ENCODE peak calls at places on chromosomes 16 and 17, in six cellular contexts. One of them, this sample, is unnamed.

GRCh38 chr17:7177210-7177953 is 1.8 kb downstream of the ASGR1 start:
- DNase-seq in cardiac muscle cell: peak; percentile 91
- DNase-seq in heart left ventricle: no peak
- DNase-seq in H9: peak; percentile 91
- DNase-seq in NCI-H1105: peak; percentile 82
- DNase-seq in fibroblast of villous mesenchyme: peak; percentile 66
- DNase-seq in this sample: peak; percentile 74

GRCh38 chr16:81029930-81030604 is 5.6 kb upstream of the ATMIN start:
- DNase-seq in cardiac muscle cell: no peak
- DNase-seq in heart left ventricle: no peak
- DNase-seq in H9: no peak
- DNase-seq in NCI-H1105: no peak
- DNase-seq in fibroblast of villous mesenchyme: no peak
- DNase-seq in this sample: no peak

GRCh38 chr16:57994778-57995177 is 5.7 kb downstream of the ZNF319 start:
- DNase-seq in cardiac muscle cell: peak; percentile 56
- DNase-seq in heart left ventricle: peak; percentile 74
- DNase-seq in H9: peak; percentile 59
- DNase-seq in NCI-H1105: no peak
- DNase-seq in fibroblast of villous mesenchyme: peak; percentile 39
- DNase-seq in this sample: no peak

GRCh38 chr17:33120103-33120502 is 128.5 kb downstream of the SPACA3 start:
- DNase-seq in cardiac muscle cell: no peak
- DNase-seq in heart left ventricle: no peak
- DNase-seq in H9: no peak
- DNase-seq in NCI-H1105: no peak
- DNase-seq in fibroblast of villous mesenchyme: no peak
- DNase-seq in this sample: no peak

GRCh38 chr17:28173801-28174200 is 131.3 kb downstream of the NLK start:
- DNase-seq in cardiac muscle cell: peak; percentile 55
- DNase-seq in heart left ventricle: no peak
- DNase-seq in H9: no peak
- DNase-seq in NCI-H1105: no peak
- DNase-seq in fibroblast of villous mesenchyme: peak; percentile 77
- DNase-seq in this sample: no peak

GRCh38 chr17:37711113-37711512 is 33.7 kb downstream of the HNF1B start:
- DNase-seq in cardiac muscle cell: no peak
- DNase-seq in heart left ventricle: no peak
- DNase-seq in H9: no peak
- DNase-seq in NCI-H1105: no peak
- DNase-seq in fibroblast of villous mesenchyme: no peak
- DNase-seq in this sample: no peak

GRCh38 chr16:85083051-85083639 is 29.1 kb downstream of the CIBAR2 start:
- DNase-seq in cardiac muscle cell: no peak
- DNase-seq in heart left ventricle: no peak
- DNase-seq in H9: peak; percentile 83
- DNase-seq in NCI-H1105: no peak
- DNase-seq in fibroblast of villous mesenchyme: no peak
- DNase-seq in this sample: no peak

GRCh38 chr16:51154271-51155171 is 3.5 kb upstream of the SALL1 start:
- DNase-seq in cardiac muscle cell: peak; percentile 26
- DNase-seq in heart left ventricle: no peak
- DNase-seq in H9: peak; percentile 77
- DNase-seq in NCI-H1105: no peak
- DNase-seq in fibroblast of villous mesenchyme: no peak
- DNase-seq in this sample: no peak

GRCh38 chr17:82767041-82767754 is 15.3 kb downstream of the TBCD start:
- DNase-seq in cardiac muscle cell: peak; percentile 56
- DNase-seq in heart left ventricle: no peak
- DNase-seq in H9: peak; percentile 77
- DNase-seq in NCI-H1105: no peak
- DNase-seq in fibroblast of villous mesenchyme: peak; percentile 66
- DNase-seq in this sample: no peak

GRCh38 chr16:56911771-56912541 is 20.0 kb upstream of the HERPUD1 start:
- DNase-seq in cardiac muscle cell: no peak
- DNase-seq in heart left ventricle: no peak
- DNase-seq in H9: no peak
- DNase-seq in NCI-H1105: no peak
- DNase-seq in fibroblast of villous mesenchyme: peak; percentile 48
- DNase-seq in this sample: peak; percentile 77

GRCh38 chr16:683396-684066 is 603 bp downstream of the JMJD8 start:
- DNase-seq in cardiac muscle cell: no peak
- DNase-seq in heart left ventricle: no peak
- DNase-seq in H9: no peak
- DNase-seq in NCI-H1105: no peak
- DNase-seq in fibroblast of villous mesenchyme: no peak
- DNase-seq in this sample: no peak

GRCh38 chr16:5979905-5980550 is 882.4 kb upstream of the EEF2KMT start:
- DNase-seq in cardiac muscle cell: no peak
- DNase-seq in heart left ventricle: no peak
- DNase-seq in H9: peak; percentile 45
- DNase-seq in NCI-H1105: no peak
- DNase-seq in fibroblast of villous mesenchyme: no peak
- DNase-seq in this sample: no peak

GRCh38 chr16:12587170-12587569 is 216.5 kb downstream of the CPPED1 start:
- DNase-seq in cardiac muscle cell: no peak
- DNase-seq in heart left ventricle: no peak
- DNase-seq in H9: no peak
- DNase-seq in NCI-H1105: no peak
- DNase-seq in fibroblast of villous mesenchyme: no peak
- DNase-seq in this sample: peak; percentile 6

GRCh38 chr16:457732-458400 is 32.4 kb downstream of the RAB11FIP3 start:
- DNase-seq in cardiac muscle cell: peak; percentile 47
- DNase-seq in heart left ventricle: no peak
- DNase-seq in H9: no peak
- DNase-seq in NCI-H1105: no peak
- DNase-seq in fibroblast of villous mesenchyme: peak; percentile 44
- DNase-seq in this sample: no peak

GRCh38 chr17:496761-497586 is 144.4 kb upstream of the RPH3AL start:
- DNase-seq in cardiac muscle cell: no peak
- DNase-seq in heart left ventricle: no peak
- DNase-seq in H9: no peak
- DNase-seq in NCI-H1105: no peak
- DNase-seq in fibroblast of villous mesenchyme: peak; percentile 47
- DNase-seq in this sample: no peak

GRCh38 chr16:18834873-18835272 is 33.5 kb upstream of the ARL6IP1 start:
- DNase-seq in cardiac muscle cell: no peak
- DNase-seq in heart left ventricle: no peak
- DNase-seq in H9: no peak
- DNase-seq in NCI-H1105: no peak
- DNase-seq in fibroblast of villous mesenchyme: no peak
- DNase-seq in this sample: no peak

GRCh38 chr17:17711708-17712141 is 30.5 kb downstream of the RAI1 start:
- DNase-seq in cardiac muscle cell: no peak
- DNase-seq in heart left ventricle: no peak
- DNase-seq in H9: peak; percentile 66
- DNase-seq in NCI-H1105: no peak
- DNase-seq in fibroblast of villous mesenchyme: peak; percentile 61
- DNase-seq in this sample: no peak

GRCh38 chr17:60618854-60619253 is 18.9 kb downstream of the PPM1D start:
- DNase-seq in cardiac muscle cell: no peak
- DNase-seq in heart left ventricle: no peak
- DNase-seq in H9: no peak
- DNase-seq in NCI-H1105: no peak
- DNase-seq in fibroblast of villous mesenchyme: no peak
- DNase-seq in this sample: no peak

GRCh38 chr16:83530293-83530692 is 277.5 kb upstream of the HSBP1 start:
- DNase-seq in cardiac muscle cell: no peak
- DNase-seq in heart left ventricle: no peak
- DNase-seq in H9: no peak
- DNase-seq in NCI-H1105: no peak
- DNase-seq in fibroblast of villous mesenchyme: no peak
- DNase-seq in this sample: no peak

GRCh38 chr17:3913531-3914318 is 2.5 kb downstream of the P2RX1 start:
- DNase-seq in cardiac muscle cell: peak; percentile 80
- DNase-seq in heart left ventricle: peak; percentile 88
- DNase-seq in H9: peak; percentile 94
- DNase-seq in NCI-H1105: peak; percentile 39
- DNase-seq in fibroblast of villous mesenchyme: peak; percentile 74
- DNase-seq in this sample: peak; percentile 90

GRCh38 chr16:86428729-86429472 is 81.4 kb upstream of the FOXF1 start:
- DNase-seq in cardiac muscle cell: peak; percentile 16
- DNase-seq in heart left ventricle: no peak
- DNase-seq in H9: no peak
- DNase-seq in NCI-H1105: no peak
- DNase-seq in fibroblast of villous mesenchyme: no peak
- DNase-seq in this sample: no peak

GRCh38 chr17:73902416-73903181 is 258.4 kb upstream of the SDK2 start:
- DNase-seq in cardiac muscle cell: peak; percentile 5
- DNase-seq in heart left ventricle: no peak
- DNase-seq in H9: peak; percentile 72
- DNase-seq in NCI-H1105: peak; percentile 74
- DNase-seq in fibroblast of villous mesenchyme: no peak
- DNase-seq in this sample: peak; percentile 30

GRCh38 chr16:873243-873661 is 72.7 kb upstream of the GNG13 start:
- DNase-seq in cardiac muscle cell: no peak
- DNase-seq in heart left ventricle: peak; percentile 55
- DNase-seq in H9: no peak
- DNase-seq in NCI-H1105: no peak
- DNase-seq in fibroblast of villous mesenchyme: no peak
- DNase-seq in this sample: no peak

GRCh38 chr17:2892305-2892971 is 96.2 kb downstream of the RAP1GAP2 start:
- DNase-seq in cardiac muscle cell: no peak
- DNase-seq in heart left ventricle: no peak
- DNase-seq in H9: peak; percentile 35
- DNase-seq in NCI-H1105: no peak
- DNase-seq in fibroblast of villous mesenchyme: peak; percentile 66
- DNase-seq in this sample: no peak

GRCh38 chr17:70127221-70127873 is 42.0 kb upstream of the KCNJ2 start:
- DNase-seq in cardiac muscle cell: no peak
- DNase-seq in heart left ventricle: no peak
- DNase-seq in H9: no peak
- DNase-seq in NCI-H1105: no peak
- DNase-seq in fibroblast of villous mesenchyme: no peak
- DNase-seq in this sample: no peak